ENCODE peak calls at places on chromosomes 13 and 19, in five cellular contexts. A is mammary epithelial cell, Z is cardiac fibroblast, K is mesothelial cell of epicardium, G is esophagus squamous epithelium. P is an unnamed sample.

GRCh38 chr19:40640744-40641143 is 39.6 kb downstream of the LTBP4 start:
- DNase-seq in G (no peak), Z (peak), K (no peak), A (no peak), P (no peak)

GRCh38 chr13:25906211-25906661 is 145.6 kb downstream of the SHISA2 start:
- DNase-seq in K (no peak), A (no peak), G (no peak), Z (no peak), P (no peak)

GRCh38 chr19:10553087-10553667 is 9.5 kb downstream of the ATG4D start:
- DNase-seq in G (no peak), A (no peak), Z (no peak), K (no peak), P (no peak)

GRCh38 chr19:51016798-51017683 is 2.5 kb downstream of the KLK10 start:
- DNase-seq in A (peak), Z (peak), K (no peak), G (no peak), P (peak)

GRCh38 chr19:35828694-35829301 is 16.2 kb upstream of the PRODH2 start:
- DNase-seq in Z (peak), G (no peak), K (peak), A (peak), P (peak)

GRCh38 chr19:1592023-1592754 is 476 bp downstream of the MBD3 start:
- DNase-seq in K (peak), A (peak), G (no peak), Z (peak), P (peak)

GRCh38 chr13:111122056-111122455 is 6.9 kb downstream of the ARHGEF7 start:
- DNase-seq in Z (no peak), A (no peak), K (no peak), G (no peak), P (no peak)

GRCh38 chr13:106291006-106291405 is 244.5 kb downstream of the EFNB2 start:
- DNase-seq in A (peak), Z (peak), K (no peak), G (no peak), P (no peak)

GRCh38 chr13:29294869-29295268 is 300.6 kb downstream of the SLC7A1 start:
- DNase-seq in A (no peak), K (no peak), G (no peak), Z (no peak), P (no peak)

GRCh38 chr13:100280681-100281080 is 191.8 kb downstream of the PCCA start:
- DNase-seq in Z (peak), A (peak), K (no peak), G (no peak), P (no peak)

GRCh38 chr19:5046339-5047039 is 77.6 kb downstream of the KDM4B start:
- DNase-seq in K (no peak), Z (peak), A (peak), G (no peak), P (no peak)

GRCh38 chr13:110570886-110571285 is 9.4 kb upstream of the RAB20 start:
- DNase-seq in A (no peak), G (no peak), Z (no peak), K (no peak), P (no peak)

GRCh38 chr13:72132065-72132464 is 265.1 kb upstream of the DACH1 start:
- DNase-seq in K (no peak), Z (no peak), A (no peak), G (no peak), P (no peak)

GRCh38 chr19:16435238-16435911 is 36.4 kb downstream of the EPS15L1 start:
- DNase-seq in Z (peak), K (no peak), G (no peak), A (peak), P (no peak)

GRCh38 chr19:11483176-11484111 is 2.6 kb upstream of the ELAVL3 start:
- DNase-seq in K (no peak), A (no peak), Z (no peak), G (no peak), P (no peak)

GRCh38 chr13:109154546-109154945 is 525.1 kb downstream of the MYO16 start:
- DNase-seq in G (no peak), A (no peak), Z (peak), K (no peak), P (no peak)

GRCh38 chr19:29735821-29736220 is 20.8 kb upstream of the C19orf12 start:
- DNase-seq in Z (no peak), K (no peak), G (no peak), A (no peak), P (no peak)

GRCh38 chr19:11365557-11366117 is 8.8 kb upstream of the SWSAP1 start:
- DNase-seq in K (no peak), G (no peak), Z (no peak), A (no peak), P (no peak)

GRCh38 chr19:11422163-11423068 is 3.3 kb upstream of the RGL3 start:
- DNase-seq in A (peak), G (peak), K (no peak), Z (peak), P (peak)

GRCh38 chr13:76764916-76765315 is 121.3 kb downstream of the KCTD12 start:
- DNase-seq in K (no peak), G (no peak), A (no peak), Z (no peak), P (no peak)

GRCh38 chr19:49746206-49746958 is 16.7 kb downstream of the TSKS start:
- DNase-seq in K (no peak), A (no peak), Z (peak), G (no peak), P (peak)

GRCh38 chr19:32061304-32061703 is 284.1 kb upstream of the ZNF507 start:
- DNase-seq in Z (no peak), K (no peak), A (peak), G (no peak), P (no peak)

GRCh38 chr13:38785490-38785889 is 98.6 kb downstream of the FREM2 start:
- DNase-seq in Z (no peak), G (no peak), A (no peak), K (no peak), P (no peak)

GRCh38 chr13:101305981-101306411 is 110.3 kb downstream of the NALCN start:
- DNase-seq in K (no peak), A (no peak), G (no peak), Z (no peak), P (no peak)

GRCh38 chr19:55958356-55958755 is 10.7 kb downstream of the NLRP8 start:
- DNase-seq in G (no peak), Z (no peak), A (no peak), K (no peak), P (no peak)

GRCh38 chr19:49930483-49931011 is 1.2 kb upstream of the NUP62 start:
- DNase-seq in A (no peak), Z (peak), K (no peak), G (no peak), P (no peak)

GRCh38 chr19:1040476-1041271 is 767 bp downstream of the ABCA7 start:
- DNase-seq in A (peak), K (peak), G (peak), Z (peak), P (peak)

GRCh38 chr19:42284641-42285341 is 15.7 kb downstream of the CIC start:
- DNase-seq in K (peak), G (no peak), A (no peak), Z (no peak), P (no peak)

GRCh38 chr19:18486746-18487145 is 35.1 kb downstream of the ELL start:
- DNase-seq in K (no peak), A (no peak), Z (no peak), G (no peak), P (no peak)

GRCh38 chr19:18488403-18488723 is 33.5 kb downstream of the ELL start:
- DNase-seq in K (no peak), G (no peak), Z (no peak), A (peak), P (no peak)

GRCh38 chr19:18489627-18490184 is 32.2 kb downstream of the ELL start:
- DNase-seq in A (no peak), K (no peak), G (no peak), Z (no peak), P (no peak)

GRCh38 chr19:18488838-18489626 is 32.8 kb downstream of the ELL start:
- DNase-seq in A (no peak), Z (no peak), K (no peak), G (no peak), P (no peak)

GRCh38 chr19:18487576-18488402 is 34.1 kb downstream of the ELL start:
- DNase-seq in K (no peak), G (no peak), A (no peak), Z (no peak), P (no peak)
- TF ChIP-seq CTCF in K (no peak), G (no peak), A (no peak), Z (no peak), P (no peak)

GRCh38 chr13:98143601-98144500 is 957 bp downstream of the FARP1 start:
- DNase-seq in Z (peak), A (peak), K (no peak), G (no peak), P (no peak)

GRCh38 chr13:98141509-98141908 is 1.4 kb upstream of the FARP1 start:
- DNase-seq in Z (no peak), A (no peak), G (no peak), K (no peak), P (no peak)

GRCh38 chr13:98143157-98143553 is 261 bp downstream of the FARP1 start:
- DNase-seq in K (peak), A (no peak), Z (peak), G (no peak), P (no peak)

GRCh38 chr13:98141938-98142426 is 912 bp upstream of the FARP1 start:
- DNase-seq in Z (no peak), G (no peak), K (no peak), A (no peak), P (peak)

GRCh38 chr13:98142427-98143156 is at the start of gene FARP1:
- DNase-seq in K (peak), G (no peak), Z (peak), A (peak), P (peak)
- TF ChIP-seq CTCF in K (no peak), G (peak), Z (no peak), A (peak), P (peak)

GRCh38 chr19:45311640-45312039 is 11.0 kb downstream of the CKM start:
- DNase-seq in A (no peak), G (no peak), Z (no peak), K (no peak), P (no peak)
- TF ChIP-seq CTCF in A (no peak), G (no peak), Z (no peak), K (no peak), P (no peak)

GRCh38 chr19:34176581-34176980 is 4.3 kb downstream of the LSM14A start:
- DNase-seq in Z (no peak), K (no peak), G (no peak), A (no peak), P (no peak)

GRCh38 chr19:34171539-34171876 is 796 bp upstream of the LSM14A start:
- DNase-seq in A (peak), K (no peak), Z (peak), G (no peak), P (peak)

GRCh38 chr19:34171877-34172660 is at the start of gene LSM14A:
- DNase-seq in A (peak), K (peak), Z (peak), G (peak), P (peak)

GRCh38 chr19:34172661-34173144 is 399 bp downstream of the LSM14A start:
- DNase-seq in Z (no peak), A (no peak), G (no peak), K (peak), P (no peak)

DNA sequence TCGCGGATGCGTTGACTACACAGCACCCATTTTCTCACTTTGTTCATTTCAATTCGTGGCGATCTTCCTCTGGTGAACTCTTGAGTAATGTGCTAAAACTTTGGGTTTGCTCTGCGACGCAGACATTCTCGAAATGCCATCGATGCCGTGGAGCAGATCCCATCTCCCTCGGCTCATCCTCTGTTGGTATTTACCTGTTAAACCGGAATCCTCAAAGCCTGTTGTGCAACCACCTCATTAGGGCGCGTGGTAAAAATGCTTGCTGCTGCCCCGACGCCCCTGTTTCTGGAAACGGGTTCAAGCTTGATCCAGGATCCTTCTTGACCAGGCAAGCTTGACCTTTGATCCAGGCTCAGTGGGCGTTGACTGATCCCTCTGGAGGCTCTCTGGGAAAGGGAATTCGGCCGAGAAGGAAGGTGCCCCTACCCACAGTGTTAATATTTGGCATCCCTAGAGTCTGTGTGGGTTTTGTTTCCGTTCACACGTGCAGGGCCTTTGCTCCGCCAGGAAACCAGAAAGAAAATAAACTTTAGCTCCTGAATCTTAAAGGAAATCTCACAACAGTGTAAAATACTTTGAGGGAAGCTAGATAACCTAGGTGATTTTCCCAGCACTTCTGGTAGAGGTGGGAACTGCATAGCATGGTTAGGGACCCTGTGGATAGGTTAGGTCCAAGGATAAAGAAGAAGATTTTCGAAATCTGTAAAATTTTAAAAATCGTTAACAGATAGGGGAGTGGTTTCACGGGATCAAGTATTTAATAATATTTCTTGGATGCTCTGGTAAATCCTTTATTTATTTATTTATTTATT is 1.0 kb downstream of the LSM14A start:
- DNase-seq in Z (peak), G (no peak), K (no peak), A (peak), P (no peak)
- TF ChIP-seq CTCF in Z (no peak), G (peak), K (no peak), A (no peak), P (no peak)

DNA sequence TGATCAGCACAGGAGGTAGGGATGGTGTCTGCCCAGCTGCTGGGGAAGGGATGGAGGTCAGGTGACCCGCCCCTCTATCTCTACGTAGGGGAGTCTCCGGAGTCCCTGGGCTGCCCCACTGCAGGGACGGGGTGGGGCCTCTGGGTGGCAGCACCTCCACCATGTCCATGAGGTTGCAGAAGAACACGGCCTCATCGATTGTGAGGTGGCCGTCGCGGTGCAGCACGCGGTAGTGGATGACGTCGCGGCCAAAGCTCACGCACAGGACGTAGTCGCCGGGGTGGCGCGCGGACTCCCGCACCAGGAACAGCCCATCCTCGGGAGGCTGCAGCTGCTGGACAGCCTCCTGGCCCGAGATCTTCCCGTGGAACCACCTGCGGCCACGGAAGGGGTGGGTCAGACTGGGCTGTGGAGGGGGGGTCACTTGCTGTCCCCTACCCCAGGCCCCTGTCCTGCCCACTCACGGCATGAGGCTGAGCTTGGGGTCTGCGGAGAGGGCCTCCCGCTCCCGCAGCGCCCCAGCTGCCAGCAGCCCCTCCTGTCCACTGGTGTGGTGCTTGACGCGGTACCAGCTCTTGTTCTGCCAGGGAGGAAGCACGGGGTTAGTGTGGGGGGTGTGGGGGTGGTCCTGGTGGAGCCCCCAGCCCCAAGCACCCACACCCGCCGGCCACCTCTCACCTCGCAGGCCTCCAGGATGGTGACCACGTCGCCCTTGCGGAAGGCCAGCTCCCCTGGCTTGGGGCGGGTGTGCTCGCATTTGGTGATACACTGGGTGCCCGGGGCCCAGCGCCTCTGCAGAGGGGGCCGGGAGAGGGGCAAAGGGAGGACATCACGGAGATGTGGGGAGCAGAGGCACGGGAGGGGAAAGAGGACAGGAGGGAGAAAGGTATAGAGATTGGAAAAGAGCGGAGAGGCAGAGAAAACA is 2.3 kb downstream of the MATK start:
- DNase-seq in Z (no peak), K (no peak), A (no peak), G (no peak), P (no peak)
- TF ChIP-seq CTCF in Z (peak), K (no peak), A (peak), G (no peak), P (peak)